ENCODE peak calls at places on chromosomes 7 and 10, in six cellular contexts. One of them, this sample, is unnamed. For H3K9me2, the result is how much of the 10 kb centered on the place peaks cover.

GRCh38 chr7:148856035-148856881 is 27.8 kb downstream of the EZH2 start:
- DNase-seq in SK-N-SH: peak
- DNase-seq in GM23248: peak
- DNase-seq in PC-3: peak
- DNase-seq in HCT116: peak
- DNase-seq in MM.1S: peak
- DNase-seq in this sample: peak

GRCh38 chr7:116790025-116790424 is 72.4 kb upstream of the CAPZA2 start:
- DNase-seq in SK-N-SH: no peak
- DNase-seq in GM23248: no peak
- DNase-seq in PC-3: no peak
- DNase-seq in HCT116: no peak
- DNase-seq in MM.1S: no peak
- DNase-seq in this sample: no peak

GRCh38 chr10:116880716-116881440 is 31.6 kb downstream of the ENO4 start:
- DNase-seq in SK-N-SH: peak
- DNase-seq in GM23248: peak
- DNase-seq in PC-3: no peak
- DNase-seq in HCT116: no peak
- DNase-seq in MM.1S: no peak
- DNase-seq in this sample: no peak

GRCh38 chr10:23540401-23540800 is 101.5 kb downstream of the OTUD1 start:
- DNase-seq in SK-N-SH: no peak
- DNase-seq in GM23248: no peak
- DNase-seq in PC-3: no peak
- DNase-seq in HCT116: no peak
- DNase-seq in MM.1S: no peak
- DNase-seq in this sample: no peak

GRCh38 chr10:17951868-17952371 is at the start of gene SLC39A12:
- DNase-seq in SK-N-SH: no peak
- DNase-seq in GM23248: peak
- DNase-seq in PC-3: peak
- DNase-seq in HCT116: no peak
- DNase-seq in MM.1S: no peak
- DNase-seq in this sample: no peak

GRCh38 chr7:98985945-98986344 is 107.6 kb downstream of the TRRAP start:
- DNase-seq in SK-N-SH: no peak
- DNase-seq in GM23248: no peak
- DNase-seq in PC-3: no peak
- DNase-seq in HCT116: no peak
- DNase-seq in MM.1S: no peak
- DNase-seq in this sample: no peak

GRCh38 chr7:159115601-159116501 is 28.8 kb downstream of the VIPR2 start:
- DNase-seq in SK-N-SH: no peak
- DNase-seq in GM23248: no peak
- DNase-seq in PC-3: no peak
- DNase-seq in HCT116: no peak
- DNase-seq in MM.1S: peak
- DNase-seq in this sample: peak

GRCh38 chr7:155962191-155962967 is 150.1 kb upstream of the SHH start:
- DNase-seq in SK-N-SH: no peak
- DNase-seq in GM23248: peak
- DNase-seq in PC-3: peak
- DNase-seq in HCT116: peak
- DNase-seq in MM.1S: no peak
- DNase-seq in this sample: no peak

GRCh38 chr10:118977864-118978263 is 51.6 kb upstream of the NANOS1 start:
- DNase-seq in SK-N-SH: no peak
- DNase-seq in GM23248: no peak
- DNase-seq in PC-3: no peak
- DNase-seq in HCT116: no peak
- DNase-seq in MM.1S: no peak
- DNase-seq in this sample: no peak

GRCh38 chr10:100303724-100304319 is 17.3 kb upstream of the BLOC1S2 start:
- DNase-seq in SK-N-SH: peak
- DNase-seq in GM23248: peak
- DNase-seq in PC-3: peak
- DNase-seq in HCT116: peak
- DNase-seq in MM.1S: peak
- DNase-seq in this sample: peak

GRCh38 chr7:136654406-136654805 is 214.0 kb upstream of the CHRM2 start:
- DNase-seq in SK-N-SH: no peak
- DNase-seq in GM23248: peak
- DNase-seq in PC-3: no peak
- DNase-seq in HCT116: no peak
- DNase-seq in MM.1S: no peak
- DNase-seq in this sample: no peak

GRCh38 chr7:23017303-23017702 is 3.4 kb upstream of the HYCC1 start:
- DNase-seq in SK-N-SH: no peak
- DNase-seq in GM23248: no peak
- DNase-seq in PC-3: no peak
- DNase-seq in HCT116: no peak
- DNase-seq in MM.1S: no peak
- DNase-seq in this sample: no peak

GRCh38 chr7:157423348-157423747 is 86.5 kb downstream of the DNAJB6 start:
- DNase-seq in SK-N-SH: no peak
- DNase-seq in GM23248: no peak
- DNase-seq in PC-3: no peak
- DNase-seq in HCT116: no peak
- DNase-seq in MM.1S: no peak
- DNase-seq in this sample: no peak

GRCh38 chr10:5234106-5234877 is 37.7 kb downstream of the AKR1C4 start:
- DNase-seq in SK-N-SH: no peak
- DNase-seq in GM23248: peak
- DNase-seq in PC-3: peak
- DNase-seq in HCT116: no peak
- DNase-seq in MM.1S: no peak
- DNase-seq in this sample: no peak

GRCh38 chr10:114683162-114683561 is 25.1 kb upstream of the ABLIM1 start:
- DNase-seq in SK-N-SH: no peak
- DNase-seq in GM23248: no peak
- DNase-seq in PC-3: peak
- DNase-seq in HCT116: no peak
- DNase-seq in MM.1S: no peak
- DNase-seq in this sample: no peak

GRCh38 chr10:101379663-101380352 is 25.8 kb downstream of the BTRC start:
- DNase-seq in SK-N-SH: no peak
- DNase-seq in GM23248: no peak
- DNase-seq in PC-3: no peak
- DNase-seq in HCT116: no peak
- DNase-seq in MM.1S: no peak
- DNase-seq in this sample: no peak

GRCh38 chr7:29255839-29256782 is 61.5 kb downstream of the CHN2 start:
- DNase-seq in SK-N-SH: no peak
- DNase-seq in GM23248: peak
- DNase-seq in PC-3: peak
- DNase-seq in HCT116: no peak
- DNase-seq in MM.1S: peak
- DNase-seq in this sample: no peak

GRCh38 chr7:139523988-139524815 is 717 bp downstream of the CLEC2L start:
- DNase-seq in SK-N-SH: no peak
- DNase-seq in GM23248: no peak
- DNase-seq in PC-3: no peak
- DNase-seq in HCT116: no peak
- DNase-seq in MM.1S: no peak
- DNase-seq in this sample: no peak

GRCh38 chr10:72375585-72375984 is 20.9 kb upstream of the DNAJB12 start:
- DNase-seq in SK-N-SH: no peak
- DNase-seq in GM23248: no peak
- DNase-seq in PC-3: peak
- DNase-seq in HCT116: no peak
- DNase-seq in MM.1S: peak
- DNase-seq in this sample: no peak

GRCh38 chr10:118958984-118959916 is 70.3 kb upstream of the NANOS1 start:
- DNase-seq in SK-N-SH: no peak
- DNase-seq in GM23248: peak
- DNase-seq in PC-3: peak
- DNase-seq in HCT116: no peak
- DNase-seq in MM.1S: no peak
- DNase-seq in this sample: no peak

GRCh38 chr7:12683678-12684077 is 3.8 kb upstream of the ARL4A start:
- DNase-seq in SK-N-SH: peak
- DNase-seq in GM23248: peak
- DNase-seq in PC-3: peak
- DNase-seq in HCT116: no peak
- DNase-seq in MM.1S: no peak
- DNase-seq in this sample: no peak

GRCh38 chr7:56077681-56078080 is 13.6 kb downstream of the SUMF2 start:
- DNase-seq in SK-N-SH: no peak
- DNase-seq in GM23248: no peak
- DNase-seq in PC-3: no peak
- DNase-seq in HCT116: no peak
- DNase-seq in MM.1S: no peak
- DNase-seq in this sample: no peak

GRCh38 chr7:155277385-155277994 is 20.2 kb upstream of the INSIG1 start:
- DNase-seq in SK-N-SH: no peak
- DNase-seq in GM23248: peak
- DNase-seq in PC-3: peak
- DNase-seq in HCT116: no peak
- DNase-seq in MM.1S: no peak
- DNase-seq in this sample: no peak

GRCh38 chr7:106358103-106358663 is 73.4 kb upstream of the NAMPT start:
- DNase-seq in SK-N-SH: no peak
- DNase-seq in GM23248: peak
- DNase-seq in PC-3: no peak
- DNase-seq in HCT116: no peak
- DNase-seq in MM.1S: peak
- DNase-seq in this sample: no peak

GRCh38 chr10:29532256-29532878 is 102.4 kb downstream of the SVIL start:
- DNase-seq in SK-N-SH: no peak
- DNase-seq in GM23248: no peak
- DNase-seq in PC-3: no peak
- DNase-seq in HCT116: no peak
- DNase-seq in MM.1S: no peak
- DNase-seq in this sample: no peak

DNA sequence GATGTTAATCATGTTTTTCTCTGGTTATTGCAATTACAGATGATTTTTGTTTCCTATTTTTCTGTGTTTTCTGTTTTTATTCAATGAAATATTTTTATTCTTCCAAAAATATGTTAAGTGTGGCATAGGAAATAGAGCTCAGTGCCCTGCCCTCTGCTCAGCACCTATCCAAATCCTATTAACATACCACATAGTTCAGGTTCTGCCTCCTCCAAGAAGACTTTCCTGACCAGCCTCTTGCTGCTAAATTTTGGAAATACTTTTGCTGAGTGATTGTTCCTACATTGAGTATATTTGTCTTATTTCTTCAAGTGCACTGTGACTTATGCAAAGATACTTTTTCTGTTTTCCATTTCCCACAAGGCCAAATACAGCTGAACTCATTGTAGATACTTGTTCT is 677.1 kb downstream of the LRMDA start:
- DNase-seq in SK-N-SH: no peak
- DNase-seq in GM23248: no peak
- DNase-seq in PC-3: no peak
- DNase-seq in HCT116: no peak
- DNase-seq in MM.1S: no peak
- DNase-seq in this sample: no peak
- H3K9me2 ChIP-seq in SK-N-SH: under half
- H3K9me2 ChIP-seq in GM23248: under half
- H3K9me2 ChIP-seq in PC-3: under half
- H3K9me2 ChIP-seq in HCT116: under half
- H3K9me2 ChIP-seq in MM.1S: under half
- H3K9me2 ChIP-seq in this sample: under half

DNA sequence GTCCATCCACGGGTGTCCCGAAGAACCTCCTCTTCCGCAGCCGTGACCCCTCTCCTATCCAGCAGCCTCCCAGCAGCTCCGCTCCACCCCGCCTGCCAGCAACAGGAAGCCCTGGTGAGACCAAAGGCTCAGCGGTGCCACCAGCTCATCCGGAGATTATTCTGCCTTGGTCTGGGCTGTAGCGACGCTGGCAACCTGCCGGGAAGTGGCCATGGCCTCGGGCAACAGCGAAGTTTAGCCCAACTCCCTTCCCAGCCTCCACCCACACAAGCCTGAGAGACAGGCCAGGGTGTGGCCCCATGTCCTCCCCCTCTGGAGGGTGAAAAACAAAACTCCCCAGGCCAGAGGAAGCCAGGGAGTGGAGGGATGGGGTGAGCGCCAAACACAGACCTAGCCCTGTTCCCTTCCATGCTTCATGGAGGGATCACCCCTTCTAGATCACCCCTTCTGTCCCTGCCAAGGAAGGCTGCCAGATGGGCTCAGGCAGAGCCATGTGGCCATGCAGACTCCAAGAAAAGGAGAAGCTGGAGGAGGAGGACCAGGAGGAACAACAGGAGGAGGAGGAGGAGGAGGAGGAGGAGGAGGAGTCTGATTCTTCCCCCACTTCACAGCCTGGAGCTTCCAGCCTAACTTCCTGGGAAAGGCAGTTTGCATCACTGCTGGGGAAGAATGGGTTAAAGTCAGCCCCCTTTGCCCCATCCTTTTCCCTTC is 924 bp downstream of the CALHM2 start:
- DNase-seq in SK-N-SH: peak
- DNase-seq in GM23248: peak
- DNase-seq in PC-3: peak
- DNase-seq in HCT116: peak
- DNase-seq in MM.1S: peak
- DNase-seq in this sample: no peak
- H3K4me3 ChIP-seq in SK-N-SH: no peak
- H3K4me3 ChIP-seq in GM23248: peak
- H3K4me3 ChIP-seq in PC-3: peak
- H3K4me3 ChIP-seq in HCT116: peak
- H3K4me3 ChIP-seq in MM.1S: peak
- H3K4me3 ChIP-seq in this sample: no peak

GRCh38 chr10:60423920-60424319 is 34.2 kb upstream of the ANK3 start:
- DNase-seq in SK-N-SH: no peak
- DNase-seq in GM23248: peak
- DNase-seq in PC-3: peak
- DNase-seq in HCT116: no peak
- DNase-seq in MM.1S: no peak
- DNase-seq in this sample: no peak

GRCh38 chr10:60424971-60425370 is 35.3 kb upstream of the ANK3 start:
- DNase-seq in SK-N-SH: no peak
- DNase-seq in GM23248: peak
- DNase-seq in PC-3: no peak
- DNase-seq in HCT116: no peak
- DNase-seq in MM.1S: no peak
- DNase-seq in this sample: no peak

GRCh38 chr10:60427148-60427547 is 37.5 kb upstream of the ANK3 start:
- DNase-seq in SK-N-SH: no peak
- DNase-seq in GM23248: no peak
- DNase-seq in PC-3: no peak
- DNase-seq in HCT116: no peak
- DNase-seq in MM.1S: no peak
- DNase-seq in this sample: no peak

GRCh38 chr10:60426425-60426824 is 36.8 kb upstream of the ANK3 start:
- DNase-seq in SK-N-SH: no peak
- DNase-seq in GM23248: peak
- DNase-seq in PC-3: peak
- DNase-seq in HCT116: no peak
- DNase-seq in MM.1S: no peak
- DNase-seq in this sample: no peak

GRCh38 chr10:60425392-60426110 is 35.9 kb upstream of the ANK3 start:
- DNase-seq in SK-N-SH: no peak
- DNase-seq in GM23248: peak
- DNase-seq in PC-3: peak
- DNase-seq in HCT116: no peak
- DNase-seq in MM.1S: no peak
- DNase-seq in this sample: no peak
- H3K9ac ChIP-seq in SK-N-SH: peak
- H3K9ac ChIP-seq in GM23248: no peak
- H3K9ac ChIP-seq in PC-3: peak
- H3K9ac ChIP-seq in HCT116: no peak
- H3K9ac ChIP-seq in MM.1S: no peak
- H3K9ac ChIP-seq in this sample: no peak

GRCh38 chr7:131897016-131897789 is 340.8 kb upstream of the PODXL start:
- DNase-seq in SK-N-SH: peak
- DNase-seq in GM23248: peak
- DNase-seq in PC-3: peak
- DNase-seq in HCT116: peak
- DNase-seq in MM.1S: no peak
- DNase-seq in this sample: no peak
- H3K9me2 ChIP-seq in SK-N-SH: under half
- H3K9me2 ChIP-seq in GM23248: under half
- H3K9me2 ChIP-seq in PC-3: under half
- H3K9me2 ChIP-seq in HCT116: under half
- H3K9me2 ChIP-seq in MM.1S: under half
- H3K9me2 ChIP-seq in this sample: under half